ENCODE peak calls at places on chromosome 14, in ten cellular contexts. O is foreskin fibroblast, Z is B cell, Y is cardiac muscle cell, I is heart right ventricle, U is RWPE2, E is cardiac fibroblast, N is MCF 10A, F is thyroid gland, G is epithelial cell of esophagus. Q is an unnamed sample.

GRCh38 chr14:57462551-57462950 is 31.1 kb downstream of the CCDC198 start:
- DNase-seq in G (peak; percentile 64), I (no peak), O (no peak), U (no peak), N (peak; percentile 89), Z (no peak), F (no peak), E (no peak), Y (no peak), Q (no peak)

GRCh38 chr14:60245316-60246177 is 3.5 kb upstream of the PPM1A start:
- DNase-seq in G (peak; percentile 20), N (no peak), Z (no peak), I (no peak), Y (no peak), E (no peak), O (no peak), F (no peak), U (no peak), Q (no peak)

GRCh38 chr14:67704484-67705089 is 2.9 kb downstream of the RDH12 start:
- DNase-seq in Y (peak; percentile 56), Z (peak; percentile 71), E (peak; percentile 74), U (no peak), N (peak; percentile 70), G (peak; percentile 74), I (no peak), O (peak; percentile 32), F (no peak), Q (peak; percentile 44)

GRCh38 chr14:22252591-22253178 is 336.3 kb downstream of the DAD1 start:
- DNase-seq in G (no peak), O (no peak), Z (no peak), E (no peak), Y (peak; percentile 40), U (no peak), N (no peak), I (no peak), F (peak; percentile 5), Q (no peak)

GRCh38 chr14:78637903-78638302 is 467.7 kb downstream of the NRXN3 start:
- DNase-seq in I (no peak), Z (no peak), F (no peak), N (no peak), E (no peak), Y (no peak), O (no peak), U (no peak), G (no peak), Q (no peak)

GRCh38 chr14:98269533-98269932 is 1002.5 kb downstream of the BCL11B start:
- DNase-seq in F (no peak), Y (no peak), U (no peak), I (no peak), Z (no peak), E (no peak), N (peak; percentile 18), O (no peak), G (peak; percentile 77), Q (no peak)

GRCh38 chr14:81323621-81324400 is 76.3 kb downstream of the STON2 start:
- DNase-seq in N (peak; percentile 89), Y (peak; percentile 57), Z (no peak), E (no peak), O (no peak), G (peak; percentile 95), F (peak; percentile 84), U (peak; percentile 91), I (no peak), Q (no peak)

GRCh38 chr14:88363624-88364023 is 21.8 kb upstream of the SPATA7 start:
- DNase-seq in U (no peak), Z (no peak), Y (no peak), N (no peak), I (no peak), G (no peak), O (no peak), E (no peak), F (no peak), Q (no peak)

GRCh38 chr14:90019824-90020523 is 41.8 kb upstream of the KCNK13 start:
- DNase-seq in N (no peak), G (no peak), Z (no peak), Y (no peak), F (peak; percentile 59), I (no peak), U (no peak), O (peak; percentile 14), E (no peak), Q (no peak)

GRCh38 chr14:64806862-64807495 is 72.7 kb downstream of the SPTB start:
- DNase-seq in Y (no peak), G (no peak), I (no peak), N (no peak), U (no peak), F (no peak), E (no peak), Z (no peak), O (no peak), Q (no peak)

GRCh38 chr14:23052182-23052623 is 5.1 kb downstream of the CDH24 start:
- DNase-seq in I (no peak), U (peak; percentile 66), F (no peak), Z (no peak), G (peak; percentile 47), O (no peak), Y (peak; percentile 53), E (peak; percentile 36), N (no peak), Q (no peak)

GRCh38 chr14:101562659-101563351 is 1.5 kb downstream of the DIO3 start:
- DNase-seq in O (no peak), Z (peak; percentile 20), Y (no peak), E (no peak), I (no peak), G (no peak), U (no peak), F (no peak), N (no peak), Q (no peak)

GRCh38 chr14:71004481-71004880 is 97.2 kb downstream of the PCNX1 start:
- DNase-seq in I (no peak), E (no peak), U (no peak), Z (no peak), O (no peak), Y (no peak), F (no peak), G (no peak), N (no peak), Q (no peak)

GRCh38 chr14:104881369-104881979 is 16.4 kb downstream of the CEP170B start:
- DNase-seq in F (no peak), I (peak; percentile 43), N (no peak), O (no peak), E (no peak), Y (peak; percentile 87), U (no peak), Z (no peak), G (no peak), Q (peak; percentile 41)

GRCh38 chr14:68140111-68140741 is 320.6 kb downstream of the RAD51B start:
- DNase-seq in Z (no peak), Y (peak; percentile 26), F (peak; percentile 20), I (no peak), G (peak; percentile 98), E (peak; percentile 93), O (peak; percentile 95), U (peak; percentile 86), N (peak; percentile 93), Q (no peak)

DNA sequence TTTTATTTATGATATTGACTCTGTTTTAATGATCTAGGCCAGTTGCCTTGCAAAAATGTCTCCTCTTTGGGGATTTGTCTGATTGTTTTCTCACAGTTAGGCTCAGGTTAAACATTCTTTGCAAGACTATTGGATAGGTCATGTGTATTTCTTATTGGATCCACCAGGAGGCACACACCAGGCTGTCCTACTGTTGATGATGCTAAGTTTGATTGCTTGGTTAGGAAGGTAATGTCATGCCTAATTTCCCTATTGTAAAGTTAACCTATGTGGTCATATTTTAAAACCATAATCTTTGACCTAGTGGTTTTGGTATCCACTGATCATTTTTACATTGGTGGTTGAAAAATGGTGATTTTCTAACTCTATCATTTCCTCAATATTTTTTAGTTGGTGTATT is 137.1 kb downstream of the BRMS1L start:
- DNase-seq in Y (no peak), E (no peak), G (peak; percentile 46), U (no peak), N (peak; percentile 32), Z (no peak), O (no peak), I (no peak), F (no peak), Q (no peak)
- TF ChIP-seq CTCF in Y (no peak), E (no peak), G (peak; percentile 35), U (peak; percentile 29), N (peak; percentile 21), Z (no peak), O (no peak), I (no peak), F (no peak), Q (no peak)

GRCh38 chr14:94288610-94289465 is 4.2 kb downstream of the SERPINA10 start:
- DNase-seq in O (no peak), Y (no peak), E (no peak), N (no peak), I (no peak), F (no peak), Z (no peak), U (no peak), G (no peak), Q (no peak)
- TF ChIP-seq CTCF in O (no peak), Y (no peak), E (no peak), N (no peak), I (no peak), F (no peak), Z (no peak), U (no peak), G (no peak), Q (no peak)

DNA sequence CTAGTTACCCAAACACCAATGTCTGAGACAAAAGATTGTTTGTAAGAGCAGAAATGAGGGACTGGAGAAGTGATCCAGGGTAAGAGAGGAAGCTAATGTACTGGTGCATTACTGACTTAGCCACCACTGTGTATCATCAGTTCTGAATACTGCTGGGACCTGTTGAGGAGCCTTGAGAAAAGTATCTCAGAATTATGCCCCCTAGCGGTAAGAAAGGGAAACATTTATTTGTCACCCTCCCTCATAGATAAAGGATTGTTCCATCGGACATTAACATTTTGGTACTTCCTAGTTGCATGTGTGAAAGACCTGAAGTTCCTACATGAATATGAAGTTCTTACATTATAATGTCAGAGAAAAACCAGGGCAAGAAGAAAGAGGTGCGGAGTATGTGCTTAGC is 612.5 kb downstream of the FSCB start:
- DNase-seq in Z (peak; percentile 14), Y (peak; percentile 44), E (peak; percentile 16), I (no peak), F (no peak), U (no peak), G (peak; percentile 20), O (no peak), N (no peak), Q (no peak)
- TF ChIP-seq CTCF in Z (peak; percentile 71), Y (peak; percentile 42), E (peak; percentile 13), I (peak; percentile 12), F (no peak), U (peak; percentile 76), G (peak; percentile 20), O (peak; percentile 5), N (peak; percentile 43), Q (peak; percentile 42)

DNA sequence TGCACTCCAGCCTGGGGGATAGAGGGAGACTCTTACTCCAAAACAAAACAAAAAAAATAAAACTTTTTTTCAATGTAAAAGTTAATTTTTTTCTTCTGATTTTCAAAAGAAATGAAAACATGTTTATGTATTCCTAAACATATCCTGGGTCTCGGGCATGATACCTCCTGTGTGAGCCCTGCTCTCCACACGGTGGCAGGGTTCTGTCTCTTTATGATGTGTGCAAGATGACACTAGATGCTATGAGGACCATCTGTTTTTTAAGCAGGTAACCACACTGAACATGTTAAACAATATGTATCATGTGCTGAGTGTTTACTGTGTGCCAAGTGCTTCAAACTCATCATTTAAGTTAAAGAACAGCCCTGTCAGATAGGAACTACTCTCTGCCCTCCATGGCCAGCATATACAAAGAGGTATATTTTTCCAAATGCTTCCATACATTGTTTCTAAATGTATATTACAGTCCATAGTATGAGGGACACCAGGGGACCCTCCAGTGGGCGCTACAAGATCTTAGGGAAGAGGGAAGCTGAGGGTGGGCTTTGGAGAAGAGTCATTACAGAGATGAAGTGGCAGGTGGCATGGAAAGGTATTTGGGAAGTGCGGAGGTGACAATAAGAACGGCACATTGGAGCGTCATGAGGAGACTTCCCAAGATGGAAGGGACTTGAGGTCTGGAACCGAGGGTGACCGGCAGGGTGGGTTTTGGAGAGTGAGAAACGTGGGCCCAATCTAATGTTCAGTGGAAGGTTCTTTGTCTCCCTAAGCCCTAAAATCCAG is 28.5 kb downstream of the FOS start:
- DNase-seq in O (no peak), N (peak; percentile 57), Z (no peak), I (no peak), U (no peak), F (no peak), E (peak; percentile 39), Y (peak; percentile 47), G (peak; percentile 52), Q (no peak)
- TF ChIP-seq CTCF in O (peak; percentile 30), N (peak; percentile 31), Z (no peak), I (peak; percentile 28), U (peak; percentile 26), F (no peak), E (peak; percentile 28), Y (peak; percentile 26), G (peak; percentile 64), Q (no peak)

Q was measured in CD14-positive monocyte.